ENCODE peak calls at places on chromosomes 12 and 14, in nine cellular contexts. W, S, H, A, E, F, Z, J and U are unnamed samples.

GRCh38 chr14:84107835-84108343 is 1422.1 kb upstream of the FLRT2 start:
- DNase-seq in W (no peak), S (no peak), H (no peak), Z (no peak), F (no peak), E (no peak), A (no peak), J (no peak), U (no peak)

GRCh38 chr12:79691299-79692248 is 810 bp upstream of the PAWR start:
- DNase-seq in Z (no peak), F (no peak), A (no peak), J (no peak), H (peak; percentile 67), S (no peak), E (no peak), W (no peak), U (peak; percentile 77)

GRCh38 chr12:1439687-1440086 is 154.7 kb downstream of the FBXL14 start:
- DNase-seq in A (no peak), W (no peak), F (no peak), H (no peak), Z (no peak), E (no peak), J (no peak), S (no peak), U (no peak)

GRCh38 chr14:30906752-30907658 is 32.6 kb downstream of the COCH start:
- DNase-seq in H (peak; percentile 18), Z (no peak), W (no peak), F (no peak), S (no peak), J (no peak), A (no peak), E (no peak), U (peak; percentile 22)

GRCh38 chr12:53659011-53659551 is 16.8 kb downstream of the ATP5MC2 start:
- DNase-seq in J (peak; percentile 24), F (no peak), S (no peak), A (no peak), H (peak; percentile 66), Z (no peak), W (peak; percentile 71), E (peak; percentile 19), U (peak; percentile 45)

GRCh38 chr12:109331546-109331945 is 16.2 kb upstream of the MYO1H start:
- DNase-seq in S (no peak), E (no peak), H (no peak), W (peak; percentile 6), F (no peak), A (no peak), Z (no peak), J (no peak), U (peak; percentile 49)

GRCh38 chr14:102898776-102899515 is 23.5 kb upstream of the AMN start:
- DNase-seq in J (no peak), H (no peak), W (no peak), E (no peak), A (no peak), S (no peak), Z (no peak), F (no peak), U (no peak)

GRCh38 chr14:101600891-101601602 is 39.8 kb downstream of the DIO3 start:
- DNase-seq in A (no peak), H (no peak), W (no peak), J (no peak), S (no peak), E (no peak), F (no peak), Z (no peak), U (no peak)

GRCh38 chr14:57833304-57833703 is 32.6 kb downstream of the SLC35F4 start:
- DNase-seq in J (no peak), S (no peak), F (peak; percentile 24), Z (no peak), E (no peak), W (peak; percentile 15), A (no peak), H (peak; percentile 40), U (no peak)

GRCh38 chr12:87995581-87996178 is 33.5 kb downstream of the C12orf50 start:
- DNase-seq in Z (peak; percentile 24), J (peak; percentile 71), S (no peak), A (peak; percentile 9), F (no peak), H (peak; percentile 81), W (peak; percentile 63), E (peak; percentile 19), U (peak; percentile 65)

GRCh38 chr12:85147331-85147730 is 111.2 kb downstream of the LRRIQ1 start:
- DNase-seq in S (no peak), Z (no peak), A (no peak), H (no peak), E (no peak), J (peak; percentile 7), W (no peak), F (no peak), U (no peak)

GRCh38 chr12:66529934-66530333 is 148.9 kb downstream of the GRIP1 start:
- DNase-seq in Z (no peak), H (no peak), F (no peak), J (no peak), E (no peak), A (no peak), S (no peak), W (no peak), U (no peak)

GRCh38 chr14:81396108-81396507 is 4.0 kb downstream of the STON2 start:
- DNase-seq in J (no peak), E (no peak), S (no peak), H (no peak), A (no peak), F (no peak), W (no peak), Z (no peak), U (no peak)

GRCh38 chr12:68175566-68176033 is 16.1 kb upstream of the IFNG start:
- DNase-seq in Z (peak; percentile 36), H (no peak), W (no peak), A (peak; percentile 40), S (no peak), F (no peak), J (no peak), E (no peak), U (no peak)

GRCh38 chr12:108807996-108808725 is 49.2 kb downstream of the SSH1 start:
- DNase-seq in J (no peak), A (no peak), H (no peak), W (no peak), F (no peak), S (no peak), E (no peak), Z (no peak), U (no peak)

GRCh38 chr12:88299567-88300101 is 157.5 kb downstream of the TMTC3 start:
- DNase-seq in J (no peak), W (no peak), Z (peak; percentile 5), E (no peak), H (peak; percentile 89), A (peak; percentile 11), S (no peak), F (no peak), U (no peak)

GRCh38 chr12:131229426-131230339 is 276.0 kb downstream of the ADGRD1 start:
- DNase-seq in J (no peak), E (no peak), S (no peak), A (no peak), F (no peak), H (no peak), Z (no peak), W (peak; percentile 77), U (peak; percentile 49)

GRCh38 chr12:42145197-42145549 is 499 bp upstream of the GXYLT1 start:
- DNase-seq in E (no peak), F (no peak), H (peak; percentile 41), A (no peak), W (no peak), J (no peak), S (no peak), Z (no peak), U (no peak)

GRCh38 chr12:132319359-132319950 is 9.9 kb downstream of the GALNT9 start:
- DNase-seq in J (no peak), E (no peak), S (no peak), F (no peak), H (no peak), Z (no peak), A (no peak), W (no peak), U (no peak)

GRCh38 chr12:14417717-14418116 is 52.2 kb downstream of the ATF7IP start:
- DNase-seq in J (no peak), A (peak; percentile 39), Z (peak; percentile 60), H (peak; percentile 80), F (no peak), S (peak; percentile 77), E (no peak), W (peak; percentile 79), U (peak; percentile 39)

GRCh38 chr12:47082963-47083621 is 3.3 kb upstream of the AMIGO2 start:
- DNase-seq in W (no peak), A (no peak), F (no peak), H (no peak), S (no peak), E (no peak), Z (no peak), J (no peak), U (no peak)

GRCh38 chr14:61280526-61281185 is 482 bp downstream of the TMEM30B start:
- DNase-seq in A (peak; percentile 65), J (peak; percentile 69), Z (peak; percentile 85), S (no peak), F (no peak), H (peak; percentile 26), W (peak; percentile 74), E (peak; percentile 57), U (peak; percentile 91)

GRCh38 chr14:29236848-29237247 is 470.3 kb downstream of the FOXG1 start:
- DNase-seq in F (no peak), A (no peak), W (no peak), S (no peak), J (no peak), E (no peak), Z (no peak), H (peak; percentile 26), U (no peak)

GRCh38 chr14:74251546-74252030 is 12.3 kb downstream of the VSX2 start:
- DNase-seq in S (peak; percentile 83), W (peak; percentile 82), J (peak; percentile 70), A (peak; percentile 49), E (peak; percentile 60), F (no peak), Z (peak; percentile 62), H (peak; percentile 81), U (peak; percentile 87)

GRCh38 chr12:71947645-71948105 is 9.0 kb downstream of the TPH2 start:
- DNase-seq in E (no peak), W (peak; percentile 88), H (no peak), S (no peak), F (no peak), Z (no peak), J (peak; percentile 98), A (no peak), U (peak; percentile 69)

GRCh38 chr12:24728826-24729225 is 220.1 kb downstream of the BCAT1 start:
- DNase-seq in H (no peak), S (no peak), A (no peak), J (no peak), Z (no peak), E (no peak), F (no peak), W (no peak), U (no peak)

GRCh38 chr14:75204106-75204505 is 27.7 kb upstream of the TMED10 start:
- DNase-seq in F (no peak), H (no peak), E (no peak), A (no peak), J (no peak), S (no peak), W (no peak), Z (no peak), U (no peak)

GRCh38 chr14:62597143-62597542 is 448.1 kb downstream of the KCNH5 start:
- DNase-seq in Z (no peak), A (no peak), S (no peak), J (no peak), W (no peak), E (no peak), F (no peak), H (no peak), U (no peak)